ENCODE peak calls at places on chromosomes 1 and 21, in four cellular contexts. Q is endothelial cell of umbilical vein, J is GM13977, G is tibial artery. K is an unnamed sample.
A peak's percentile ranks its signal among the peaks of the same experiment; 100 is the strongest.

GRCh38 chr1:88398338-88398737 is 285.7 kb upstream of the PKN2 start:
- DNase-seq in Q (no peak), J (no peak), G (no peak), K (no peak)

GRCh38 chr1:51433972-51434510 is 85.0 kb downstream of the EPS15 start:
- DNase-seq in Q (peak; percentile 66), J (no peak), G (no peak), K (no peak)

GRCh38 chr21:42463861-42464515 is 32.0 kb downstream of the RSPH1 start:
- DNase-seq in Q (peak; percentile 52), J (no peak), G (peak; percentile 59), K (no peak)

GRCh38 chr1:10424034-10424433 is 6.2 kb upstream of the CENPS start:
- DNase-seq in Q (no peak), J (no peak), G (no peak), K (no peak)

GRCh38 chr1:208135354-208135753 is 108.8 kb downstream of the PLXNA2 start:
- DNase-seq in Q (no peak), J (no peak), G (no peak), K (no peak)

GRCh38 chr1:204334455-204334854 is 25.3 kb downstream of the PLEKHA6 start:
- DNase-seq in Q (no peak), J (no peak), G (no peak), K (no peak)

GRCh38 chr1:23367451-23367790 is 2.2 kb downstream of the ZNF436 start:
- DNase-seq in Q (no peak), J (no peak), G (peak; percentile 54), K (no peak)

GRCh38 chr1:33918368-33918767 is 54.5 kb downstream of the HMGB4 start:
- DNase-seq in Q (no peak), J (no peak), G (no peak), K (no peak)

GRCh38 chr1:32349211-32349708 is 13.0 kb downstream of the FAM229A start:
- DNase-seq in Q (peak; percentile 86), J (no peak), G (no peak), K (no peak)

GRCh38 chr1:23452011-23452411 is 27.5 kb upstream of the TCEA3 start:
- DNase-seq in Q (no peak), J (no peak), G (no peak), K (no peak)

GRCh38 chr1:237794071-237794470 is 96.7 kb downstream of the ZP4 start:
- DNase-seq in Q (no peak), J (no peak), G (no peak), K (no peak)

GRCh38 chr1:16047791-16048475 is 4.4 kb downstream of the CLCNKB start:
- DNase-seq in Q (no peak), J (no peak), G (no peak), K (no peak)

GRCh38 chr1:56409112-56409691 is 170.2 kb downstream of the PLPP3 start:
- DNase-seq in Q (no peak), J (peak; percentile 19), G (no peak), K (no peak)

GRCh38 chr1:87120779-87121178 is 206.3 kb downstream of the HS2ST1 start:
- DNase-seq in Q (no peak), J (no peak), G (no peak), K (no peak)

GRCh38 chr1:208090776-208091291 is 153.3 kb downstream of the PLXNA2 start:
- DNase-seq in Q (no peak), J (no peak), G (no peak), K (no peak)

GRCh38 chr1:156689035-156689959 is 12.1 kb upstream of the NES start:
- DNase-seq in Q (peak; percentile 86), J (peak; percentile 89), G (peak; percentile 84), K (no peak)

GRCh38 chr21:23384679-23385078 is 2222.6 kb downstream of the MRPL39 start:
- DNase-seq in Q (no peak), J (no peak), G (no peak), K (no peak)

GRCh38 chr21:29184047-29184446 is 53.6 kb downstream of the MAP3K7CL start:
- DNase-seq in Q (no peak), J (no peak), G (no peak), K (no peak)

GRCh38 chr1:168362991-168363390 is 82.3 kb downstream of the TBX19 start:
- DNase-seq in Q (no peak), J (no peak), G (no peak), K (no peak)

GRCh38 chr1:4762146-4762545 is 107.7 kb downstream of the AJAP1 start:
- DNase-seq in Q (no peak), J (no peak), G (no peak), K (no peak)

GRCh38 chr1:155085504-155086181 is 7.0 kb downstream of the EFNA3 start:
- DNase-seq in Q (no peak), J (no peak), G (peak; percentile 86), K (peak; percentile 84)

GRCh38 chr1:209875510-209875909 is 47.7 kb downstream of the UTP25 start:
- DNase-seq in Q (peak; percentile 51), J (no peak), G (no peak), K (no peak)
- TF ChIP-seq CTCF in Q (peak; percentile 42), J (no peak), G (no peak), K (no peak)

DNA sequence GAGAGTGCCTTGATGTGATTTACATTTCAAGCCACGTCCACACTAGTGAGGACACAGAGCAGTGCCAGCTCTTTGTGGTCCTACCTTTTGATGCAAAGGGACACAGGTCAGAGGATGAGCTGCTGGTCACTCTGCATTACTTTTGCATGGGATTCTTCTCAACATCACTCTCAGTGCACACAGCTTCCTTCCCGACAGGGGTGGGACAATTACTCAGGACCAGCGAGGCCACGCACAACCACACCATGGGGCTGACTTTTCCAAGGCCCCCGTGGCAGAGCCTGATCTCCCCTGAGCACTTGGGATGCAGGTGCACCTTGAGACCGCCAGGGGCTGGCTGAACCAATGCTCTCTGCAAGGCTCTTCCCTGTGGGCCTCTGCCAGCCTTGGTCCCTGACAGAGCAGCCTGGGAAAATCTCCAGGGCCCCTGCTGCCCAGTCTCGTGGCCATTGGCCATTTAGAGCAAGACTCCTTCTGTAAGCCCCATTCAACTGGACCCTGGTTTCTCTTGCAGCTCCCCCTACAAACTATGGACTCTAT is 13.2 kb upstream of the PRAMEF12 start:
- DNase-seq in Q (no peak), J (no peak), G (no peak), K (no peak)
- TF ChIP-seq CTCF in Q (no peak), J (peak; percentile 28), G (no peak), K (no peak)

GRCh38 chr21:43892334-43892733 is 27.3 kb downstream of the AGPAT3 start:
- DNase-seq in Q (no peak), J (no peak), G (no peak), K (no peak)
- TF ChIP-seq CTCF in Q (no peak), J (no peak), G (no peak), K (no peak)

GRCh38 chr1:29230553-29231378 is at the start of gene MECR:
- DNase-seq in Q (peak; percentile 94), J (peak; percentile 97), G (peak; percentile 96), K (peak; percentile 97)
- TF ChIP-seq CTCF in Q (no peak), J (peak; percentile 38), G (no peak), K (no peak)

GRCh38 chr1:218347316-218347712 is 2.2 kb downstream of the TGFB2 start:
- DNase-seq in Q (no peak), J (no peak), G (no peak), K (no peak)

GRCh38 chr1:218347713-218348627 is 2.8 kb downstream of the TGFB2 start:
- DNase-seq in Q (peak; percentile 79), J (no peak), G (no peak), K (no peak)

GRCh38 chr1:218346391-218347204 is 1.5 kb downstream of the TGFB2 start:
- DNase-seq in Q (peak; percentile 60), J (no peak), G (peak; percentile 68), K (peak; percentile 79)

GRCh38 chr1:218344814-218345672 is at the start of gene TGFB2:
- DNase-seq in Q (peak; percentile 93), J (no peak), G (peak; percentile 84), K (peak; percentile 84)

DNA sequence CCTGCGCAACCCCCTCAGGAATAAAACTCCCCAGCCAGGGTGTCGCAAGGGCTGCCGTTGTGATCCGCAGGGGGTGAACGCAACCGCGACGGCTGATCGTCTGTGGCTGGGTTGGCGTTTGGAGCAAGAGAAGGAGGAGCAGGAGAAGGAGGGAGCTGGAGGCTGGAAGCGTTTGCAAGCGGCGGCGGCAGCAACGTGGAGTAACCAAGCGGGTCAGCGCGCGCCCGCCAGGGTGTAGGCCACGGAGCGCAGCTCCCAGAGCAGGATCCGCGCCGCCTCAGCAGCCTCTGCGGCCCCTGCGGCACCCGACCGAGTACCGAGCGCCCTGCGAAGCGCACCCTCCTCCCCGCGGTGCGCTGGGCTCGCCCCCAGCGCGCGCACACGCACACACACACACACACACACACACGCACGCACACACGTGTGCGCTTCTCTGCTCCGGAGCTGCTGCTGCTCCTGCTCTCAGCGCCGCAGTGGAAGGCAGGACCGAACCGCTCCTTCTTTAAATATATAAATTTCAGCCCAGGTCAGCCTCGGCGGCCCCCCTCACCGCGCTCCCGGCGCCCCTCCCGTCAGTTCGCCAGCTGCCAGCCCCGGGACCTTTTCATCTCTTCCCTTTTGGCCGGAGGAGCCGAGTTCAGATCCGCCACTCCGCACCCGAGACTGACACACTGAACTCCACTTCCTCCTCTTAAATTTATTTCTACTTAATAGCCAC is 696 bp downstream of the TGFB2 start:
- DNase-seq in Q (peak; percentile 74), J (peak; percentile 50), G (peak; percentile 85), K (peak; percentile 85)
- TF ChIP-seq CTCF in Q (no peak), J (no peak), G (no peak), K (no peak)

GRCh38 chr1:27598902-27599528 is 4.9 kb downstream of the AHDC1 start:
- DNase-seq in Q (peak; percentile 85), J (no peak), G (peak; percentile 96), K (peak; percentile 94)
- TF ChIP-seq CTCF in Q (no peak), J (no peak), G (no peak), K (no peak)

GRCh38 chr21:41411449-41412089 is 14.5 kb upstream of the MX1 start:
- DNase-seq in Q (no peak), J (no peak), G (peak; percentile 63), K (peak; percentile 64)
- TF ChIP-seq CTCF in Q (peak; percentile 1), J (peak; percentile 33), G (no peak), K (no peak)

K was measured in coronary artery.